ENCODE peak calls at places on chromosomes 13 and 19, in four cellular contexts. One of them, this sample, is unnamed.

GRCh38 chr19:14167594-14168138 is 31.3 kb upstream of the ASF1B start:
- DNase-seq in GM12878: no peak
- DNase-seq in K562: no peak
- DNase-seq in HepG2: no peak
- DNase-seq in this sample: no peak

GRCh38 chr19:18023596-18024212 is 15.7 kb downstream of the ARRDC2 start:
- DNase-seq in GM12878: no peak
- DNase-seq in K562: peak
- DNase-seq in HepG2: no peak
- DNase-seq in this sample: no peak

GRCh38 chr19:1155352-1156304 is 18.4 kb downstream of the SBNO2 start:
- DNase-seq in GM12878: no peak
- DNase-seq in HepG2: no peak
- DNase-seq in K562: no peak
- DNase-seq in this sample: no peak

GRCh38 chr13:66634384-66634783 is 595.8 kb downstream of the PCDH9 start:
- DNase-seq in GM12878: no peak
- DNase-seq in K562: no peak
- DNase-seq in HepG2: no peak
- DNase-seq in this sample: no peak

GRCh38 chr19:48507911-48508439 is 3.7 kb downstream of the LMTK3 start:
- DNase-seq in HepG2: no peak
- DNase-seq in GM12878: no peak
- DNase-seq in K562: no peak
- DNase-seq in this sample: no peak

GRCh38 chr19:21202865-21203494 is 61.1 kb downstream of the ZNF431 start:
- DNase-seq in GM12878: peak
- DNase-seq in HepG2: no peak
- DNase-seq in K562: peak
- DNase-seq in this sample: peak

GRCh38 chr13:113090806-113091205 is 14.8 kb upstream of the F7 start:
- DNase-seq in GM12878: no peak
- DNase-seq in HepG2: no peak
- DNase-seq in K562: no peak
- DNase-seq in this sample: no peak

GRCh38 chr19:56321981-56322558 is 7.4 kb upstream of the ZSCAN5A start:
- DNase-seq in K562: no peak
- DNase-seq in GM12878: no peak
- DNase-seq in HepG2: no peak
- DNase-seq in this sample: no peak

GRCh38 chr19:11530432-11530831 is 1.5 kb upstream of the ECSIT start:
- DNase-seq in K562: peak
- DNase-seq in HepG2: peak
- DNase-seq in GM12878: no peak
- DNase-seq in this sample: peak

GRCh38 chr13:50119593-50119992 is 104.3 kb downstream of the KCNRG start:
- DNase-seq in GM12878: no peak
- DNase-seq in HepG2: no peak
- DNase-seq in K562: no peak
- DNase-seq in this sample: no peak

GRCh38 chr13:34104853-34105252 is 286.9 kb downstream of the RFC3 start:
- DNase-seq in K562: no peak
- DNase-seq in HepG2: no peak
- DNase-seq in GM12878: no peak
- DNase-seq in this sample: no peak

GRCh38 chr19:15177269-15178116 is 23.3 kb downstream of the NOTCH3 start:
- DNase-seq in HepG2: peak
- DNase-seq in GM12878: peak
- DNase-seq in K562: peak
- DNase-seq in this sample: peak

GRCh38 chr13:32852568-32852967 is 163.7 kb upstream of the KL start:
- DNase-seq in K562: no peak
- DNase-seq in GM12878: no peak
- DNase-seq in HepG2: no peak
- DNase-seq in this sample: no peak

GRCh38 chr13:37481005-37481857 is 117.3 kb downstream of the POSTN start:
- DNase-seq in GM12878: no peak
- DNase-seq in HepG2: no peak
- DNase-seq in K562: no peak
- DNase-seq in this sample: no peak

GRCh38 chr13:114065926-114066774 is 66.3 kb downstream of the RASA3 start:
- DNase-seq in K562: no peak
- DNase-seq in HepG2: no peak
- DNase-seq in GM12878: no peak
- DNase-seq in this sample: no peak

GRCh38 chr13:75310005-75310580 is 171.9 kb downstream of the TBC1D4 start:
- DNase-seq in GM12878: no peak
- DNase-seq in K562: no peak
- DNase-seq in HepG2: no peak
- DNase-seq in this sample: no peak

GRCh38 chr19:21326169-21326568 is 3.0 kb downstream of the ZNF708 start:
- DNase-seq in HepG2: no peak
- DNase-seq in GM12878: no peak
- DNase-seq in K562: no peak
- DNase-seq in this sample: no peak

GRCh38 chr13:67614577-67614976 is 384.4 kb upstream of the PCDH9 start:
- DNase-seq in GM12878: no peak
- DNase-seq in HepG2: no peak
- DNase-seq in K562: no peak
- DNase-seq in this sample: no peak

GRCh38 chr13:112055417-112056206 is 11.3 kb upstream of the SOX1 start:
- DNase-seq in HepG2: no peak
- DNase-seq in GM12878: no peak
- DNase-seq in K562: no peak
- DNase-seq in this sample: peak

GRCh38 chr19:40831502-40832430 is 18.5 kb downstream of the CYP2A6 start:
- DNase-seq in GM12878: no peak
- DNase-seq in HepG2: peak
- DNase-seq in K562: no peak
- DNase-seq in this sample: peak

GRCh38 chr13:47100214-47100853 is 203.5 kb upstream of the HTR2A start:
- DNase-seq in K562: no peak
- DNase-seq in GM12878: peak
- DNase-seq in HepG2: no peak
- DNase-seq in this sample: no peak

GRCh38 chr19:14639536-14640277 is 34.9 kb downstream of the ADGRE3 start:
- DNase-seq in K562: no peak
- DNase-seq in HepG2: no peak
- DNase-seq in GM12878: no peak
- DNase-seq in this sample: no peak

GRCh38 chr13:30830638-30830965 is 75.5 kb upstream of the MEDAG start:
- DNase-seq in GM12878: no peak
- DNase-seq in K562: no peak
- DNase-seq in HepG2: no peak
- DNase-seq in this sample: no peak

GRCh38 chr13:76289558-76289957 is 596.6 kb downstream of the KCTD12 start:
- DNase-seq in K562: no peak
- DNase-seq in HepG2: no peak
- DNase-seq in GM12878: no peak
- DNase-seq in this sample: no peak

GRCh38 chr19:17706750-17707181 is 12.5 kb upstream of the MAP1S start:
- DNase-seq in K562: peak
- DNase-seq in GM12878: no peak
- DNase-seq in HepG2: peak
- DNase-seq in this sample: peak

GRCh38 chr13:40564342-40564997 is 102.0 kb downstream of the FOXO1 start:
- DNase-seq in HepG2: peak
- DNase-seq in GM12878: peak
- DNase-seq in K562: no peak
- DNase-seq in this sample: no peak

GRCh38 chr13:27968316-27969072 is 621 bp downstream of the CDX2 start:
- DNase-seq in GM12878: no peak
- DNase-seq in HepG2: no peak
- DNase-seq in K562: no peak
- DNase-seq in this sample: peak

GRCh38 chr13:39040206-39040605 is 1.9 kb downstream of the NHLRC3 start:
- DNase-seq in K562: no peak
- DNase-seq in HepG2: peak
- DNase-seq in GM12878: no peak
- DNase-seq in this sample: no peak

GRCh38 chr13:62357887-62358645 is 942.4 kb upstream of the PCDH20 start:
- DNase-seq in HepG2: peak
- DNase-seq in GM12878: peak
- DNase-seq in K562: no peak
- DNase-seq in this sample: peak

GRCh38 chr13:45786293-45786920 is 65.1 kb downstream of the SIAH3 start:
- DNase-seq in HepG2: no peak
- DNase-seq in K562: no peak
- DNase-seq in GM12878: no peak
- DNase-seq in this sample: no peak

GRCh38 chr13:25771641-25772478 is 280.0 kb downstream of the SHISA2 start:
- DNase-seq in K562: no peak
- DNase-seq in HepG2: no peak
- DNase-seq in GM12878: no peak
- DNase-seq in this sample: no peak

GRCh38 chr19:47741544-47742125 is 3.7 kb upstream of the NOP53 start:
- DNase-seq in GM12878: no peak
- DNase-seq in HepG2: no peak
- DNase-seq in K562: no peak
- DNase-seq in this sample: no peak

GRCh38 chr13:43484432-43485225 is 302.1 kb downstream of the ENOX1 start:
- DNase-seq in GM12878: no peak
- DNase-seq in K562: no peak
- DNase-seq in HepG2: no peak
- DNase-seq in this sample: no peak

GRCh38 chr13:41416276-41416675 is 41.1 kb upstream of the RGCC start:
- DNase-seq in K562: no peak
- DNase-seq in HepG2: no peak
- DNase-seq in GM12878: no peak
- DNase-seq in this sample: no peak

GRCh38 chr13:44978328-44978727 is 10.9 kb downstream of the NUFIP1 start:
- DNase-seq in HepG2: no peak
- DNase-seq in GM12878: no peak
- DNase-seq in K562: no peak
- DNase-seq in this sample: no peak

GRCh38 chr13:30138511-30138910 is 168.8 kb downstream of the KATNAL1 start:
- DNase-seq in GM12878: no peak
- DNase-seq in HepG2: no peak
- DNase-seq in K562: no peak
- DNase-seq in this sample: no peak

GRCh38 chr13:22278336-22278929 is 607.6 kb downstream of the FGF9 start:
- DNase-seq in K562: no peak
- DNase-seq in GM12878: peak
- DNase-seq in HepG2: peak
- DNase-seq in this sample: no peak

GRCh38 chr19:28014821-28015405 is 1198.0 kb downstream of the UQCRFS1 start:
- DNase-seq in K562: no peak
- DNase-seq in GM12878: no peak
- DNase-seq in HepG2: no peak
- DNase-seq in this sample: no peak
- TF ChIP-seq FOXK2 in K562: no peak
- TF ChIP-seq FOXK2 in GM12878: no peak
- TF ChIP-seq FOXK2 in HepG2: no peak
- TF ChIP-seq FOXK2 in this sample: no peak

DNA sequence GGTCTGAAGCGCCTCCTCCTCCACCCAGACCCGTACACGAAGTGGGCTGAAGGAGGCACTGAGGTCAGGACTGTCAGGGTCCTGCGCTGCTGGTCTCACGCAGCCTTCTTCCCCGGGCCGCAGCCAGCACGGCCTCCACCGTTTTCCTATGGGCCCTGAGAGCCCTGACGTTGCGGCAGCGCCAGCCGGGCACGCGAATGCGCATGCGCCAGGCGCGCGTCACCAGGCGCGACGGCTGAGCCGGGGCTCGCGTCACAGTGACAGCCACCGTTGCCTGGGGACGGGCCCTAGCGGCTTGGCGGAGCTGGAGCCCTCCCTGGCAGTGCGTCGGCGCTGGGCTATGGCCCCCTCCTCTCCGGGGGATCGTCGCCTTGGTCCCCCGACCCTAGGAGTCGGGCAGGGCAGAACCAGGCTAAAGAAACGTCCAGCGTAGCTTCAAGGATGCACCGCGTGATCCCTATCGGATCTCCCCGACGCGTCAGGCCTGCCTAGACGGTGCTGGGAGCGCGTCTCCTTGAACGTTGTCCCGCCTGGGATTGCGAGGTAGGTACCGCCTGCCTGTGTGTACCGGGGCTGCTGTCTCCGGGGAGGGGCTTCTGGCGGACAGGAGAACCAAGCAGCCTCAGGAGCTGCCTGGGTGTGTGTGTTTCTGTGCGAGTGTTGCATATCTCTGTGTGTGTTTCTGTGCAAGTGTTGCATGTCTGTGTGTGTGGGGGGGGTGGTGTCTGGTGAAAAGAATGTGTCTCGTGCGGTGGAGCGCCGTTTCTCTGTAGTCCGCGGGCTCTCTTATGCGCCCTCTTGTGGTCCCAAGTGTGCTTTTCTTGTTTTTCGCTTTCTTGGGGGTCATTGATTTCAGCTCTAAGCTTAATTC is 43.2 kb downstream of the ZNF571 start:
- DNase-seq in K562: peak
- DNase-seq in GM12878: no peak
- DNase-seq in HepG2: no peak
- DNase-seq in this sample: no peak
- TF ChIP-seq BHLHE40 in K562: peak
- TF ChIP-seq BHLHE40 in GM12878: no peak
- TF ChIP-seq BHLHE40 in HepG2: no peak
- TF ChIP-seq BHLHE40 in this sample: no peak

GRCh38 chr19:30441011-30441410 is 68.8 kb downstream of the ZNF536 start:
- DNase-seq in HepG2: no peak
- DNase-seq in K562: no peak
- DNase-seq in GM12878: no peak
- DNase-seq in this sample: no peak
- TF ChIP-seq FOXK2 in HepG2: no peak
- TF ChIP-seq FOXK2 in K562: no peak
- TF ChIP-seq FOXK2 in GM12878: no peak
- TF ChIP-seq FOXK2 in this sample: no peak

GRCh38 chr19:49977846-49978245 is 16.9 kb upstream of the SIGLEC11 start:
- DNase-seq in K562: no peak
- DNase-seq in GM12878: no peak
- DNase-seq in HepG2: no peak
- DNase-seq in this sample: no peak

GRCh38 chr19:49978324-49978723 is 17.4 kb upstream of the SIGLEC11 start:
- DNase-seq in K562: no peak
- DNase-seq in HepG2: no peak
- DNase-seq in GM12878: no peak
- DNase-seq in this sample: no peak

GRCh38 chr19:49975051-49975450 is 14.1 kb upstream of the SIGLEC11 start:
- DNase-seq in GM12878: no peak
- DNase-seq in K562: no peak
- DNase-seq in HepG2: no peak
- DNase-seq in this sample: no peak

GRCh38 chr19:49977111-49977510 is 16.1 kb upstream of the SIGLEC11 start:
- DNase-seq in K562: no peak
- DNase-seq in GM12878: no peak
- DNase-seq in HepG2: no peak
- DNase-seq in this sample: no peak

DNA sequence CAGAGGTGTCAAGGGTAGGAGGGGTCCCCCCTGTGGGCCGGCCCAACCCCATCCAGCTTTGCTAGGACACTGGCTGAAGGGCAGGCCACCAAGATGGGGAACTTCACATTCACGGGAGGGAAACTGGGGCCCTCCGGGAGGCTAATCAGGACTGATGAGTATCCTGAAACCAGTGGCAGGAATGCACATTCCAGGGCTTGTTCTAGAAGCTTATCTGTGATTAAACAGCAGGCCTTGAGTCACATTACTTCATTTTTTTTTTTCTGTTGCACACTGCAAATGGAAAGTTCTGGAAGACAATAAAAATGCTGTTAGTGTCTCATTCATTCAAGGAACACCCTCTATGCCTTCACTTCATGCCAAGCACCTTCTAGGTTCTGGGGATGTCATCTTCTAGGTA is 15.5 kb upstream of the SIGLEC11 start:
- DNase-seq in K562: no peak
- DNase-seq in GM12878: no peak
- DNase-seq in HepG2: no peak
- DNase-seq in this sample: no peak
- TF ChIP-seq BHLHE40 in K562: no peak
- TF ChIP-seq BHLHE40 in GM12878: no peak
- TF ChIP-seq BHLHE40 in HepG2: no peak
- TF ChIP-seq BHLHE40 in this sample: no peak

This sample was measured in HEK293T.